ENCODE peak calls at places on chromosomes 2 and 18, in four cellular contexts. U is activated naive CD4-positive, alpha-beta T cell; L is mesothelial cell of epicardium; Z is dermis blood vessel endothelial cell. O is an unnamed sample.

GRCh38 chr2:229714080-229714735 is at the start of gene DNER:
- DNase-seq in U (no peak), L (peak; percentile 21), Z (no peak), O (no peak)

GRCh38 chr18:8947576-8947975 is 154.9 kb upstream of the NDUFV2 start:
- DNase-seq in Z (no peak), L (no peak), U (no peak), O (no peak)

GRCh38 chr2:239630618-239631286 is 229.9 kb upstream of the HDAC4 start:
- DNase-seq in Z (no peak), U (no peak), L (no peak), O (peak; percentile 38)

GRCh38 chr18:79506191-79507075 is 110.7 kb downstream of the NFATC1 start:
- DNase-seq in Z (peak; percentile 53), L (no peak), U (no peak), O (peak; percentile 23)

GRCh38 chr2:227796044-227796780 is 17.4 kb upstream of the CCL20 start:
- DNase-seq in L (no peak), Z (no peak), U (no peak), O (no peak)

GRCh38 chr2:32678825-32679224 is 51.0 kb downstream of the TTC27 start:
- DNase-seq in U (no peak), L (no peak), Z (peak; percentile 72), O (no peak)

GRCh38 chr2:17644997-17645715 is 104.7 kb downstream of the VSNL1 start:
- DNase-seq in Z (no peak), L (no peak), U (no peak), O (no peak)

GRCh38 chr2:124320072-124320471 is 295.0 kb downstream of the CNTNAP5 start:
- DNase-seq in U (no peak), Z (no peak), L (no peak), O (no peak)

GRCh38 chr2:47249427-47249826 is 94.3 kb upstream of the STPG4 start:
- DNase-seq in L (no peak), U (no peak), Z (no peak), O (no peak)

GRCh38 chr2:160608525-160609085 is 115.0 kb upstream of the RBMS1 start:
- DNase-seq in Z (no peak), U (no peak), L (no peak), O (no peak)

GRCh38 chr2:226078656-226079055 is 679.1 kb downstream of the NYAP2 start:
- DNase-seq in Z (no peak), L (no peak), U (no peak), O (no peak)

GRCh38 chr2:38706846-38707345 is 41.0 kb downstream of the GALM start:
- DNase-seq in L (no peak), U (no peak), Z (peak; percentile 53), O (no peak)

GRCh38 chr2:236343400-236344161 is 79.4 kb upstream of the ASB18 start:
- DNase-seq in L (no peak), Z (peak; percentile 86), U (no peak), O (no peak)